ENCODE peak calls at places on chromosomes 1 and 21, in ten cellular contexts. X is A549, D is adrenal gland, B is breast epithelium, S is Peyer's patch, K is body of pancreas, G is IMR-90, F is heart left ventricle, J is suprapubic skin, R is testis. E is an unnamed sample.
A peak's percentile ranks its signal among the peaks of the same experiment; 100 is the strongest.

GRCh38 chr1:181397841-181398240 is 85.5 kb upstream of the CACNA1E start:
- DNase-seq in B (no peak), G (no peak), J (no peak), K (no peak), F (no peak), D (no peak), R (no peak), S (no peak), X (no peak), E (no peak)

GRCh38 chr1:186474208-186474607 is 13.3 kb upstream of the PDC start:
- DNase-seq in F (no peak), D (no peak), R (no peak), J (no peak), X (no peak), K (no peak), B (no peak), G (peak; percentile 78), S (no peak), E (no peak)

GRCh38 chr1:204670152-204670927 is 15.2 kb downstream of the LRRN2 start:
- DNase-seq in X (no peak), J (no peak), F (no peak), R (no peak), D (no peak), K (no peak), G (peak; percentile 39), B (no peak), S (no peak), E (no peak)

GRCh38 chr1:24418898-24419628 is 3.5 kb downstream of the NIPAL3 start:
- DNase-seq in J (no peak), X (no peak), G (peak; percentile 38), B (peak; percentile 67), S (no peak), R (peak; percentile 87), D (no peak), F (no peak), K (no peak), E (no peak)

GRCh38 chr1:204887846-204888245 is 17.2 kb downstream of the NFASC start:
- DNase-seq in K (no peak), G (no peak), R (no peak), B (no peak), D (peak; percentile 62), J (no peak), S (no peak), F (no peak), X (no peak), E (no peak)

GRCh38 chr1:48937732-48938131 is 161.0 kb upstream of the BEND5 start:
- DNase-seq in X (no peak), R (no peak), K (no peak), F (no peak), D (no peak), J (no peak), S (no peak), G (no peak), B (no peak), E (no peak)

GRCh38 chr21:34887729-34888568 is 161.2 kb downstream of the RUNX1 start:
- DNase-seq in R (peak; percentile 76), G (peak; percentile 99), S (peak; percentile 90), X (peak; percentile 50), D (peak; percentile 88), J (peak; percentile 89), K (peak; percentile 63), F (peak; percentile 61), B (peak; percentile 76), E (peak; percentile 94)

GRCh38 chr1:79271759-79272158 is 265.2 kb upstream of the ADGRL4 start:
- DNase-seq in D (no peak), F (no peak), X (no peak), B (no peak), K (no peak), R (no peak), S (no peak), G (no peak), J (no peak), E (no peak)

GRCh38 chr1:180786633-180787032 is 126.1 kb upstream of the KIAA1614 start:
- DNase-seq in F (no peak), X (no peak), D (no peak), K (no peak), B (no peak), J (no peak), S (no peak), R (no peak), G (no peak), E (no peak)

GRCh38 chr1:230972855-230973271 is 5.8 kb downstream of the TTC13 start:
- DNase-seq in D (no peak), G (peak; percentile 13), X (no peak), B (no peak), F (no peak), K (no peak), R (no peak), S (peak; percentile 77), J (no peak), E (no peak)

GRCh38 chr1:17599301-17600300 is 60.1 kb downstream of the ARHGEF10L start:
- DNase-seq in X (no peak), B (no peak), S (no peak), J (no peak), K (no peak), G (no peak), R (no peak), F (no peak), D (no peak), E (no peak)

GRCh38 chr1:9261496-9261895 is 26.9 kb downstream of the H6PD start:
- DNase-seq in D (no peak), G (no peak), F (no peak), J (no peak), B (no peak), X (no peak), R (no peak), S (no peak), K (no peak), E (no peak)

GRCh38 chr1:200960236-200960947 is 63.1 kb downstream of the KIF21B start:
- DNase-seq in J (peak; percentile 14), K (no peak), R (no peak), S (peak; percentile 17), B (no peak), D (no peak), X (no peak), F (no peak), G (no peak), E (no peak)

GRCh38 chr1:52920791-52921291 is 699 bp downstream of the ECHDC2 start:
- DNase-seq in K (peak; percentile 48), F (peak; percentile 36), D (no peak), X (no peak), R (peak; percentile 48), G (no peak), J (no peak), B (no peak), S (peak; percentile 55), E (no peak)

GRCh38 chr1:55213885-55214213 is 1.3 kb downstream of the USP24 start:
- DNase-seq in F (no peak), S (no peak), G (no peak), J (no peak), B (no peak), D (no peak), X (no peak), R (no peak), K (no peak), E (no peak)

GRCh38 chr1:234753979-234754378 is 144.0 kb upstream of the IRF2BP2 start:
- DNase-seq in S (no peak), F (no peak), R (no peak), X (no peak), B (no peak), D (no peak), G (no peak), J (no peak), K (no peak), E (no peak)

GRCh38 chr1:19477284-19478240 is 7.8 kb downstream of the CAPZB start:
- DNase-seq in D (peak; percentile 68), R (no peak), F (no peak), S (peak; percentile 87), K (no peak), X (no peak), B (no peak), J (no peak), G (no peak), E (no peak)

GRCh38 chr1:108000620-108001105 is 35.7 kb upstream of the VAV3 start:
- DNase-seq in B (peak; percentile 57), S (peak; percentile 86), G (peak; percentile 24), J (no peak), R (peak; percentile 22), K (peak; percentile 20), X (no peak), F (peak; percentile 47), D (peak; percentile 75), E (no peak)

GRCh38 chr1:109112652-109113285 is 1.1 kb upstream of the ELAPOR1 start:
- DNase-seq in S (peak; percentile 96), G (peak; percentile 85), X (peak; percentile 80), D (peak; percentile 97), K (peak; percentile 93), J (peak; percentile 98), R (peak; percentile 97), B (peak; percentile 94), F (peak; percentile 91), E (no peak)
- H3K4me3 ChIP-seq in S (peak overlapping the region; percentile 54), G (no peak overlapping the region), X (peak overlapping the region; percentile 37), D (no peak overlapping the region), K (no peak overlapping the region), J (peak overlapping the region; percentile 50), R (peak overlapping the region; percentile 50), B (peak overlapping the region; percentile 18), F (no peak overlapping the region), E (peak overlapping the region; percentile 36)

GRCh38 chr21:25501448-25501847 is 105.8 kb downstream of the MRPL39 start:
- DNase-seq in R (no peak), B (no peak), J (no peak), D (no peak), G (no peak), X (no peak), F (no peak), K (no peak), S (no peak), E (no peak)
- TF ChIP-seq POLR2A in R (no peak), B (no peak), J (no peak), D (no peak), G (no peak), X (no peak), F (no peak), K (no peak), S (no peak), E (no peak)

GRCh38 chr1:45666836-45667235 is 19.5 kb downstream of the GPBP1L1 start:
- DNase-seq in X (no peak), R (no peak), J (no peak), S (no peak), G (no peak), B (no peak), K (no peak), F (no peak), D (no peak), E (no peak)
- H3K4me3 ChIP-seq in X (no peak overlapping the region), R (no peak overlapping the region), J (no peak overlapping the region), S (no peak overlapping the region), G (no peak overlapping the region), B (no peak overlapping the region), K (no peak overlapping the region), F (no peak overlapping the region), D (no peak overlapping the region), E (no peak overlapping the region)

DNA sequence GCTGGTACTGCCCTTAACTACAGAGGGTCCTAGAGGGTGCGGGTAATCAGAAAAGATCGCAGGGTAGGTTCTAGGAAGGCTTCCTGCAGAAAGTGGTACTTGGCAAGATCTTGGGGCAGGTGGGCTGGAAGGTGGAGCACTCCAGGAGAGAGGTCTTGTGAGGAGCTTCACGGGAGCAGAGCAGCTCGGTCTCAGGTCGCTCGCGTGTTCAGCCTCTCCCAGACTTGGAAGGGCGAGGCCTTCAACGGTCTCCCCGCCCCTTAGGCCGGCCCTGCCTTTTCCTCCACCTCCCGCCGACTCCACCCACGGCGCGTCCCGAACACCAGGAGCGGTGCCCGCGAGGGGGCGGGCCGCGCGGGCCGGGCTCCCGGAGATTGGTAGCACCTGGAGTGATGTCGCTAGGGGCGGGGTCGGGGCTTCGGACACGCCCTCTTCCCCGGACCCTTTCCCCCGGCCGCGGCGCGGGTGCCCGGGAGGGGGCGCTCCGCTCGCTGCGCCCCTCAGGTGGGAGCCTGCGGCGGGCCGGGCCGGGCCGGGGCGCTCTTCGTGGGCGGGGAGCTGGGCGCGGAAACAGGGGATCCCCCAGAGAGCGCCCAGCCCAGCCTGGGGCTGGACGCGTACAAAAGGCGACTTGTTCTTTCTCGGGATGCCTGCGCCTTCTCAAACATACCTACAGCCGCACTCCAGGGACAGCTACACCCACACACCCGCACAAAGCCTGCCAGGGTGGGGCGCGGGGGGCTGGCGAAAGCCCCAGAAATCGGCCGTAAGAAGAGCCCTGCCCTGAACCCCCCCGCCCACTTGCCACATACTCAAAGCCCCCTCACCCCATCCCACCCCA is 35.5 kb downstream of the AHDC1 start:
- DNase-seq in F (peak; percentile 95), S (peak; percentile 98), G (peak; percentile 81), X (peak; percentile 86), K (peak; percentile 98), B (peak; percentile 98), D (peak; percentile 98), R (peak; percentile 97), J (peak; percentile 96), E (peak; percentile 98)
- TF ChIP-seq POLR2A in F (no peak), S (peak; percentile 26), G (no peak), X (peak; percentile 59), K (peak; percentile 49), B (no peak), D (no peak), R (no peak), J (no peak), E (no peak)

E was measured in vagina.